ENCODE peak calls at places on chromosomes 2 and 18, in seven cellular contexts. D, N, I, Q, H, L and T are unnamed samples.

GRCh38 chr2:10220045-10220444 is 82.7 kb upstream of the HPCAL1 start:
- DNase-seq in Q (no peak), N (no peak), H (no peak), D (peak), L (no peak), I (no peak), T (no peak)

GRCh38 chr2:39523308-39524044 is 86.4 kb upstream of the MAP4K3 start:
- DNase-seq in I (no peak), L (no peak), N (peak), Q (peak), H (peak), D (no peak), T (no peak)

GRCh38 chr2:122864728-122865127 is 1109.3 kb downstream of the TSN start:
- DNase-seq in L (no peak), Q (no peak), I (no peak), H (no peak), N (no peak), D (no peak), T (no peak)

GRCh38 chr2:80496770-80497169 is 192.2 kb upstream of the LRRTM1 start:
- DNase-seq in D (no peak), I (no peak), L (no peak), H (no peak), Q (no peak), N (no peak), T (no peak)

GRCh38 chr2:189076572-189076971 is 102.4 kb downstream of the COL3A1 start:
- DNase-seq in Q (no peak), I (no peak), H (no peak), L (no peak), D (no peak), N (no peak), T (no peak)

GRCh38 chr2:139685590-139685989 is 905.4 kb upstream of the NXPH2 start:
- DNase-seq in I (no peak), D (no peak), Q (no peak), L (no peak), N (no peak), H (no peak), T (no peak)

GRCh38 chr2:134736167-134736885 is 17.5 kb upstream of the TMEM163 start:
- DNase-seq in H (no peak), L (no peak), D (no peak), N (no peak), I (no peak), Q (peak), T (no peak)

GRCh38 chr2:79511320-79511951 is 1.4 kb upstream of the CTNNA2 start:
- DNase-seq in Q (no peak), D (no peak), I (no peak), L (peak), H (peak), N (peak), T (peak)

GRCh38 chr2:43223412-43224040 is 2.9 kb downstream of the ZFP36L2 start:
- DNase-seq in Q (no peak), I (no peak), H (peak), D (no peak), L (no peak), N (no peak), T (peak)

GRCh38 chr2:62923242-62923641 is 127.4 kb upstream of the OTX1 start:
- DNase-seq in H (no peak), L (no peak), D (no peak), Q (no peak), I (no peak), N (no peak), T (no peak)

DNA sequence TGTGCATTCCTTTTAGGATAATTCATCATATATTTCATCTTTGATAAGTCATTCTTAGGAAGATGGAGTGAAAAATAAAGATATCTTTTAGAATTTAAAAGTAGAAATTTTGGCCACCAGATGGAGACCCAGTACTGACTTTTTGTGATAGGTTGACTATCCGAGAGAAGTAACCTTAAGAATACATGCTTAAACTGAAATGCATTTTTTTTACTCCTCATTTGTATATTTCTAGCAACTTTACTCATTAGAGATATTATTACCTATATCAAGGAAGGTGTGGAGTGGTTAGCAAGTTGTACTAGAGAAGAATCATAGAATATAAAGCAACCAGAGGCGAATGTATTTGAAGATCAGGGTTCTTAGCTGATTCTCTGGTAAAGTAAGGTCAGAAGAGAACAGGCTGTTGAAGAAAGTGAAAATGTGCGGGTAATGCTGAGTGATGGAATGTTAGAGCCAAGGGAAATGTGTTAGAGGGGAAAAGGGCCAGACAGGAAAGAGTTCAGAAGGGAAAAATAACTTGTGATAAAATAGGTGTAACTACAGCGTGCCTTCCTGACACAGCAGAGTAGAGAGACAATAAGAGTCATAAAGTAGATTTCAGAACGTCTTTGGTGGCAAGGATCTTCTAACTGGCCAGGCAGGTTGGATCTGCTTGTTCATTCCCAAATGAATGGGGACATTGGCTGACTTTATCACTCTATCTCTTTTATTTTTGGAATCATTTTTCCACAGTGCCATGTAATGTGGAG is 52.3 kb downstream of the TDRD15 start:
- DNase-seq in H (peak), Q (no peak), D (peak), I (no peak), L (no peak), N (peak), T (no peak)
- TF ChIP-seq JUND in H (no peak), Q (no peak), D (no peak), I (no peak), L (no peak), N (no peak), T (no peak)

GRCh38 chr18:70382032-70382431 is 93.2 kb downstream of the SOCS6 start:
- DNase-seq in L (no peak), H (no peak), Q (no peak), I (no peak), D (no peak), N (no peak), T (no peak)

GRCh38 chr18:70386582-70386981 is 97.7 kb downstream of the SOCS6 start:
- DNase-seq in N (no peak), D (no peak), H (no peak), I (no peak), Q (no peak), L (no peak), T (no peak)

GRCh38 chr18:70385474-70385873 is 96.6 kb downstream of the SOCS6 start:
- DNase-seq in L (no peak), Q (no peak), D (no peak), I (no peak), H (peak), N (peak), T (no peak)

GRCh38 chr18:70382992-70383717 is 94.3 kb downstream of the SOCS6 start:
- DNase-seq in N (no peak), I (no peak), L (no peak), Q (no peak), H (no peak), D (no peak), T (no peak)

GRCh38 chr18:70384181-70384790 is 95.4 kb downstream of the SOCS6 start:
- DNase-seq in L (no peak), N (peak), Q (peak), D (no peak), H (peak), I (no peak), T (no peak)
- TF ChIP-seq JUND in L (no peak), N (no peak), Q (no peak), D (peak), H (no peak), I (no peak), T (no peak)

GRCh38 chr2:64328415-64328722 is 125.6 kb upstream of the LGALSL start:
- DNase-seq in N (no peak), I (peak), Q (no peak), D (peak), H (no peak), L (no peak), T (no peak)
- TF ChIP-seq JUND in N (no peak), I (no peak), Q (no peak), D (no peak), H (no peak), L (no peak), T (no peak)

DNA sequence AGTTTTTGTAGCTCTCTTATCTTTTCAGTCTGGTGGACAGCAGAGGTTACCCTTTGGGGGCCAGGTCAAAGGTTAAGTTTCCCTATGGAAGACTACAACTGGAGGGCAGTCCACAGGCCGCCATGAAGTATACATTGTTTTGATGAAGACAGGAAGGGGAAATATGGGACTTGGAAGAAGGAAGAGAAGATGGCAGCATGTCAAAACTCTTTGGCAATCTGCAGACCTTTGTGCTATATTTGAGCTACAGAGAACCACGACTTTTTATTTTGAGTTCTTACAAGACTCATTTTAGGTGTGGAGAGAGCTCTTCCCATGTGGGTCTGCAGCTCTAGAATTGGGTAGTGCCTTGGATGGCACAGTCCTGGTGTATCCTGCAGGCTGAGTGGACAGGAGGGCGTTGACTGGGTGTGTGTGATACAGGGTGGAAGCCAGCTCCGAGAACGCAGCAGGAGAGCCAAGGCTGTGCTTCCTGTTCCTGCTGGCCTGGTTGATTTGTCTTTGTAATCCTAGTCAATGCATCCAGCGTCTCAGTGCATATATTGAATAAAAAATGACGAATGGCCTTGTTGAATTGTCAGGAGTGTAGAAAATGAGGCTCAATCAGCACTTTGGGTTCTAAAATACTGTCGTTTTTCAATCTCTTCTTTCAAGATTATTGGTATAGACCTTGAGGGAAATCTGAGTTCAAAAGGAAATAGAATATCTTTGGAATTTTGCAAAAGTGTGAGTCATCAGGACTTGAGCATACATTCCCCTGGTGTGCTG is 11.5 kb downstream of the ITGA6 start:
- DNase-seq in H (no peak), D (no peak), Q (peak), N (no peak), I (no peak), L (no peak), T (no peak)
- TF ChIP-seq JUND in H (no peak), D (peak), Q (peak), N (no peak), I (no peak), L (no peak), T (no peak)

GRCh38 chr2:74908763-74909444 is 49.5 kb upstream of the POLE4 start:
- DNase-seq in N (peak), Q (no peak), I (no peak), D (peak), L (peak), H (no peak), T (no peak)
- TF ChIP-seq JUND in N (no peak), Q (no peak), I (no peak), D (no peak), L (no peak), H (no peak), T (no peak)

GRCh38 chr18:11654736-11655604 is 34.1 kb upstream of the GNAL start:
- DNase-seq in Q (peak), D (peak), N (no peak), L (peak), I (no peak), H (peak), T (peak)
- TF ChIP-seq JUND in Q (no peak), D (no peak), N (no peak), L (no peak), I (no peak), H (no peak), T (no peak)

GRCh38 chr2:77633601-77634000 is 111.4 kb upstream of the LRRTM4 start:
- DNase-seq in Q (no peak), N (no peak), I (no peak), D (no peak), L (no peak), H (no peak), T (no peak)
- TF ChIP-seq JUND in Q (no peak), N (no peak), I (no peak), D (no peak), L (no peak), H (no peak), T (no peak)